ENCODE peak calls at places on chromosomes 5 and 9, in four cellular contexts. I is ovary, R is mucosa of descending colon, D is left colon. C is an unnamed sample.

GRCh38 chr9:13915131-13915530 is 398.8 kb downstream of the NFIB start:
- DNase-seq in I (no peak), R (no peak), D (no peak), C (no peak)

GRCh38 chr5:61198606-61199005 is 36.3 kb upstream of the SMIM15 start:
- DNase-seq in I (no peak), R (no peak), D (no peak), C (no peak)

GRCh38 chr5:112253478-112254250 is 165.4 kb downstream of the EPB41L4A start:
- DNase-seq in I (no peak), R (no peak), D (no peak), C (no peak)

GRCh38 chr5:77850536-77851228 is 74.5 kb upstream of the TBCA start:
- DNase-seq in I (no peak), R (no peak), D (no peak), C (no peak)

GRCh38 chr9:15724006-15724405 is 171.2 kb downstream of the CCDC171 start:
- DNase-seq in I (no peak), R (no peak), D (no peak), C (no peak)

GRCh38 chr9:110744753-110745522 is 76.3 kb downstream of the MUSK start:
- DNase-seq in I (peak), R (no peak), D (no peak), C (no peak)

GRCh38 chr5:117084052-117084451 is 509.4 kb upstream of the SEMA6A start:
- DNase-seq in I (no peak), R (no peak), D (no peak), C (no peak)

GRCh38 chr9:91073049-91073810 is 271.6 kb downstream of the SYK start:
- DNase-seq in I (no peak), R (no peak), D (no peak), C (no peak)

GRCh38 chr9:14618851-14619250 is 74.4 kb downstream of the ZDHHC21 start:
- DNase-seq in I (no peak), R (no peak), D (no peak), C (no peak)